ENCODE peak calls at places on chromosomes 12 and 14, in five cellular contexts. A, L, Y, J and R are unnamed samples.

GRCh38 chr12:112907415-112908157 is 824 bp downstream of the OAS1 start:
- DNase-seq in A (no peak), L (no peak), Y (no peak), J (peak; percentile 59), R (no peak)

GRCh38 chr14:64950889-64951288 is 8.3 kb upstream of the GPX2 start:
- DNase-seq in A (no peak), L (no peak), Y (no peak), J (no peak), R (no peak)

GRCh38 chr14:72590577-72590976 is 303.3 kb downstream of the DPF3 start:
- DNase-seq in A (no peak), L (no peak), Y (no peak), J (no peak), R (no peak)

GRCh38 chr12:29238822-29239291 is 89.8 kb downstream of the FAR2 start:
- DNase-seq in A (no peak), L (no peak), Y (no peak), J (no peak), R (no peak)

GRCh38 chr12:99287136-99287535 is 360.4 kb upstream of the GARIN6 start:
- DNase-seq in A (peak; percentile 44), L (no peak), Y (no peak), J (no peak), R (no peak)

GRCh38 chr12:76726626-76727025 is 37.3 kb upstream of the ZDHHC17 start:
- DNase-seq in A (no peak), L (no peak), Y (no peak), J (no peak), R (no peak)

GRCh38 chr12:57614178-57614947 is 3.1 kb downstream of the ARHGEF25 start:
- DNase-seq in A (peak; percentile 89), L (peak; percentile 68), Y (peak; percentile 84), J (peak; percentile 33), R (no peak)

GRCh38 chr12:19220205-19220604 is 90.7 kb downstream of the PLEKHA5 start:
- DNase-seq in A (no peak), L (peak; percentile 20), Y (peak; percentile 6), J (no peak), R (no peak)

GRCh38 chr12:6341439-6342139 is at the start of gene TNFRSF1A:
- DNase-seq in A (peak; percentile 78), L (peak; percentile 91), Y (peak; percentile 84), J (no peak), R (peak; percentile 65)

GRCh38 chr12:38141239-38141638 is 175.3 kb upstream of the ALG10B start:
- DNase-seq in A (no peak), L (no peak), Y (no peak), J (no peak), R (no peak)

GRCh38 chr14:61498303-61498702 is 176.9 kb downstream of the PRKCH start:
- DNase-seq in A (no peak), L (no peak), Y (no peak), J (no peak), R (no peak)

GRCh38 chr14:69316449-69317391 is 56.8 kb downstream of the GALNT16 start:
- DNase-seq in A (no peak), L (peak; percentile 85), Y (no peak), J (no peak), R (no peak)

GRCh38 chr12:54379401-54380201 is 4.9 kb downstream of the ZNF385A start:
- DNase-seq in A (peak; percentile 97), L (peak; percentile 92), Y (peak; percentile 95), J (no peak), R (peak; percentile 79)

GRCh38 chr14:76011959-76012802 is 26.6 kb downstream of the IFT43 start:
- DNase-seq in A (peak; percentile 42), L (no peak), Y (no peak), J (no peak), R (no peak)

GRCh38 chr12:122836027-122836921 is 1.0 kb downstream of the HIP1R start:
- DNase-seq in A (peak; percentile 33), L (no peak), Y (peak; percentile 71), J (peak; percentile 38), R (peak; percentile 66)

GRCh38 chr12:121579981-121580868 is 598 bp downstream of the KDM2B start:
- DNase-seq in A (peak; percentile 92), L (peak; percentile 67), Y (peak; percentile 84), J (no peak), R (peak; percentile 34)

GRCh38 chr12:115149279-115149678 is 465.3 kb upstream of the TBX3 start:
- DNase-seq in A (no peak), L (no peak), Y (no peak), J (no peak), R (no peak)

GRCh38 chr12:69868695-69869094 is 43.7 kb downstream of the MYRFL start:
- DNase-seq in A (no peak), L (no peak), Y (no peak), J (no peak), R (no peak)

GRCh38 chr12:6182279-6182898 is 17.8 kb upstream of the CD9 start:
- DNase-seq in A (no peak), L (no peak), Y (peak; percentile 23), J (no peak), R (peak; percentile 75)

GRCh38 chr12:132476421-132476820 is 13.5 kb upstream of the FBRSL1 start:
- DNase-seq in A (no peak), L (no peak), Y (no peak), J (no peak), R (no peak)

GRCh38 chr14:102768223-102769048 is 8.8 kb upstream of the TRAF3 start:
- DNase-seq in A (no peak), L (no peak), Y (no peak), J (peak; percentile 86), R (no peak)

GRCh38 chr12:63826002-63826585 is 18.4 kb upstream of the SRGAP1 start:
- DNase-seq in A (peak; percentile 78), L (peak; percentile 81), Y (peak; percentile 29), J (no peak), R (peak; percentile 56)

GRCh38 chr14:78764240-78764639 is 594.1 kb downstream of the NRXN3 start:
- DNase-seq in A (peak; percentile 16), L (no peak), Y (no peak), J (no peak), R (no peak)

GRCh38 chr12:123523518-123523917 is 10.0 kb downstream of the RILPL1 start:
- DNase-seq in A (no peak), L (no peak), Y (no peak), J (no peak), R (no peak)

GRCh38 chr12:113398346-113399290 is 5.1 kb downstream of the SDS start:
- DNase-seq in A (no peak), L (no peak), Y (no peak), J (no peak), R (no peak)

GRCh38 chr14:96627811-96628775 is 125.9 kb downstream of the PAPOLA start:
- DNase-seq in A (no peak), L (no peak), Y (no peak), J (no peak), R (no peak)

GRCh38 chr12:24268663-24269186 is 319.3 kb upstream of the SOX5 start:
- DNase-seq in A (no peak), L (no peak), Y (no peak), J (no peak), R (no peak)

GRCh38 chr14:67722293-67722692 is 20.6 kb downstream of the RDH12 start:
- DNase-seq in A (peak; percentile 74), L (no peak), Y (no peak), J (no peak), R (no peak)

GRCh38 chr12:109718390-109718789 is 4.8 kb downstream of the FAM222A start:
- DNase-seq in A (peak; percentile 90), L (no peak), Y (no peak), J (no peak), R (no peak)

GRCh38 chr14:30949651-30950050 is 75.3 kb downstream of the COCH start:
- DNase-seq in A (no peak), L (no peak), Y (no peak), J (no peak), R (no peak)

GRCh38 chr14:92280554-92281262 is 42.3 kb upstream of the SLC24A4 start:
- DNase-seq in A (no peak), L (no peak), Y (no peak), J (peak; percentile 39), R (no peak)

GRCh38 chr12:40446385-40446784 is 221.6 kb downstream of the LRRK2 start:
- DNase-seq in A (peak; percentile 52), L (peak; percentile 42), Y (peak; percentile 13), J (no peak), R (peak; percentile 12)

GRCh38 chr12:127194176-127194575 is 1072.8 kb upstream of the TMEM132C start:
- DNase-seq in A (no peak), L (no peak), Y (no peak), J (no peak), R (no peak)

GRCh38 chr12:119659289-119659897 is 8.5 kb upstream of the PRKAB1 start:
- DNase-seq in A (peak; percentile 47), L (peak; percentile 26), Y (peak; percentile 65), J (no peak), R (peak; percentile 46)

GRCh38 chr12:131204416-131205311 is 251.0 kb downstream of the ADGRD1 start:
- DNase-seq in A (no peak), L (no peak), Y (no peak), J (no peak), R (no peak)

DNA sequence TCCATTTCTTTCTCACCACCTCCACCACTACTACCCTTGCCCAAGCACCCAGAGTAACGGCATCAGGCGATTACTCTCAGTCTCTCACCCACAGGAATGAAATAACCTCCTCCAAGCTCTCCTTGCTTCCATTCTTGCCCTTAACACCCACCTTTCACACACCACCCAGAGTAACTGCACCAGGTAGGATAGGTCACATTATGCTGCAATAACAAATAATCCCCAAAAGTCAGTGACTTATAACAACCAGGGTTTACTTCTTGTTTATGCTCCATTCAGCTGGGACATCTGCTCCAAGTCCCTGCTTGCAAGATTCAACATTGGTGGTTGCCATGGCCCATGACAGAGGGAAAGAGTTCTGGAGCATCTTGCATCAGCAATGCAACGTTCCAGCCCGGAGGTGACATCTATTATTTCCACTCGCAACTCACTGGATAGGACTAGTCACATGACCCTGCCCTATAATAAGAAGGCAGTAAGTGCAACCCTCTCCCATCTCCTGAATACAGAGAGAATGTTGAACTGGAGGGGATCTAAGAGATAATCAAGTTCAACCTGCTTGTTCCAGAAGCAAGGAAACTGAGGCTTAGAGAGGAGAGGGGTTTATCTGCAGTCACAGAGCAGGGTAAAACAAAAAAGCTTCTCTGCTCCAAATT is 41.5 kb upstream of the FICD start:
- DNase-seq in A (no peak), L (no peak), Y (no peak), J (no peak), R (no peak)
- TF ChIP-seq JUNB in A (no peak), L (no peak), Y (no peak), J (no peak), R (no peak)

GRCh38 chr14:22671622-22672021 is 27.5 kb upstream of the OR6J1 start:
- DNase-seq in A (no peak), L (no peak), Y (peak; percentile 72), J (no peak), R (no peak)
- TF ChIP-seq JUNB in A (no peak), L (no peak), Y (no peak), J (no peak), R (no peak)

DNA sequence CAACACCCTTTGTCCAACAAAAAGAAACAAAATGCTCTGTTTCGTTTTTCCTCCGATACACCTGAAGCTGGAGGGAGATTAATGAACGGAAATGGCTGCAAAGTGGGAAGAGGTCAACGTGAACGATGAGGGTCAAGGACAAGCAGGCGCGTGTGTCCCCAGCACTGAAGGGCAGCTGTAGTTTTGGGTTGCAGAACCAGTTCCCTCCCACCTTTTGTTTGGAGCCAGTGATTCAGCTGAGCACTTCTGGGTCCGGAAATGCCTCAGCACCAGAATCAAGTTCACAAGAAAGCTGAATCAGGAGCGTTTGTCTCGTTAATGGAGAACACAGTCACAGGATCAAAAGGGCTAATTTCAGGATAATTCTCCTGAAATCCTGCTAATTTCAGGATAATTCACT is 51.1 kb upstream of the PWP1 start:
- DNase-seq in A (peak; percentile 68), L (no peak), Y (no peak), J (no peak), R (no peak)
- TF ChIP-seq JUNB in A (no peak), L (no peak), Y (no peak), J (no peak), R (no peak)

GRCh38 chr12:106831699-106832098 is 57.2 kb downstream of the RIC8B start:
- DNase-seq in A (peak; percentile 62), L (no peak), Y (peak; percentile 24), J (no peak), R (no peak)
- TF ChIP-seq JUNB in A (no peak), L (no peak), Y (no peak), J (no peak), R (no peak)